ENCODE peak calls at places on chromosomes 5 and 9, in ten cellular contexts. X is A673, M is left ventricle myocardium inferior, B is psoas muscle, Y is A549, K is GM23248, O is dorsolateral prefrontal cortex, Z is H9, U is ovary, G is lower lobe of right lung. E is an unnamed sample.

GRCh38 chr5:98041661-98042060 is 731.8 kb upstream of the RGMB start:
- DNase-seq in X (no peak), M (no peak), B (no peak), Y (no peak), K (peak; percentile 3), O (no peak), Z (no peak), U (no peak), G (no peak), E (no peak)

GRCh38 chr5:147530801-147531389 is 21.0 kb upstream of the DPYSL3 start:
- DNase-seq in X (peak; percentile 56), M (no peak), B (no peak), Y (peak; percentile 55), K (peak; percentile 93), O (no peak), Z (no peak), U (no peak), G (no peak), E (no peak)

GRCh38 chr5:176675676-176676360 is 28.5 kb downstream of the TSPAN17 start:
- DNase-seq in X (peak; percentile 50), M (no peak), B (no peak), Y (peak; percentile 60), K (peak; percentile 62), O (no peak), Z (peak; percentile 77), U (no peak), G (no peak), E (no peak)

GRCh38 chr5:103014983-103015382 is 105.0 kb downstream of the GIN1 start:
- DNase-seq in X (no peak), M (no peak), B (no peak), Y (no peak), K (no peak), O (no peak), Z (no peak), U (no peak), G (no peak), E (no peak)

GRCh38 chr9:136531904-136532798 is 13.7 kb downstream of the NOTCH1 start:
- DNase-seq in X (no peak), M (no peak), B (no peak), Y (no peak), K (no peak), O (no peak), Z (no peak), U (no peak), G (no peak), E (no peak)

GRCh38 chr5:62306494-62307363 is 723 bp downstream of the KIF2A start:
- DNase-seq in X (peak; percentile 58), M (peak; percentile 23), B (peak; percentile 42), Y (peak; percentile 33), K (peak; percentile 74), O (peak; percentile 39), Z (peak; percentile 41), U (peak; percentile 69), G (peak; percentile 59), E (peak; percentile 57)

GRCh38 chr5:72378636-72379289 is 58.6 kb downstream of the PTCD2 start:
- DNase-seq in X (peak; percentile 75), M (no peak), B (peak; percentile 34), Y (peak; percentile 54), K (peak; percentile 93), O (no peak), Z (no peak), U (no peak), G (no peak), E (no peak)

GRCh38 chr9:87372401-87372851 is 125.2 kb upstream of the DAPK1 start:
- DNase-seq in X (no peak), M (no peak), B (no peak), Y (peak; percentile 81), K (no peak), O (no peak), Z (no peak), U (no peak), G (no peak), E (no peak)

GRCh38 chr5:131305138-131305650 is 41.3 kb downstream of the CDC42SE2 start:
- DNase-seq in X (no peak), M (no peak), B (no peak), Y (no peak), K (no peak), O (no peak), Z (no peak), U (no peak), G (no peak), E (no peak)

GRCh38 chr9:87687207-87687606 is 38.7 kb upstream of the CTSL start:
- DNase-seq in X (no peak), M (no peak), B (no peak), Y (no peak), K (no peak), O (no peak), Z (no peak), U (no peak), G (no peak), E (no peak)

GRCh38 chr5:101535626-101536025 is 632.5 kb upstream of the ST8SIA4 start:
- DNase-seq in X (no peak), M (no peak), B (no peak), Y (no peak), K (peak; percentile 60), O (no peak), Z (no peak), U (no peak), G (no peak), E (no peak)

GRCh38 chr5:92519717-92520632 is 1061.0 kb downstream of the NR2F1-AS1 start:
- DNase-seq in X (no peak), M (no peak), B (no peak), Y (no peak), K (no peak), O (no peak), Z (no peak), U (no peak), G (no peak), E (no peak)

GRCh38 chr5:112551437-112552018 is 132.5 kb upstream of the EPB41L4A start:
- DNase-seq in X (peak; percentile 68), M (no peak), B (no peak), Y (peak; percentile 56), K (peak; percentile 83), O (no peak), Z (no peak), U (no peak), G (no peak), E (peak; percentile 77)

GRCh38 chr5:33309076-33309475 is 131.7 kb upstream of the TARS1 start:
- DNase-seq in X (no peak), M (no peak), B (no peak), Y (no peak), K (no peak), O (no peak), Z (no peak), U (no peak), G (no peak), E (no peak)

GRCh38 chr5:135030123-135030517 is 3.9 kb downstream of the PITX1 start:
- DNase-seq in X (no peak), M (no peak), B (no peak), Y (no peak), K (no peak), O (no peak), Z (no peak), U (no peak), G (peak; percentile 12), E (no peak)

GRCh38 chr5:154162475-154163217 is 27.9 kb upstream of the GALNT10 start:
- DNase-seq in X (peak; percentile 42), M (no peak), B (no peak), Y (no peak), K (no peak), O (no peak), Z (no peak), U (no peak), G (no peak), E (no peak)

GRCh38 chr5:125408582-125409069 is 662.2 kb upstream of the ZNF608 start:
- DNase-seq in X (peak; percentile 83), M (no peak), B (peak; percentile 16), Y (peak; percentile 18), K (peak; percentile 92), O (no peak), Z (no peak), U (peak; percentile 10), G (no peak), E (no peak)

GRCh38 chr5:50716134-50716533 is 49.7 kb downstream of the PARP8 start:
- DNase-seq in X (no peak), M (no peak), B (no peak), Y (no peak), K (no peak), O (no peak), Z (no peak), U (no peak), G (no peak), E (no peak)

GRCh38 chr5:61450170-61450815 is 118.2 kb downstream of the ZSWIM6 start:
- DNase-seq in X (peak; percentile 44), M (no peak), B (no peak), Y (peak; percentile 35), K (peak; percentile 91), O (no peak), Z (no peak), U (no peak), G (no peak), E (no peak)

GRCh38 chr5:157570801-157571200 is 4.8 kb downstream of the ADAM19 start:
- DNase-seq in X (no peak), M (no peak), B (no peak), Y (no peak), K (no peak), O (no peak), Z (no peak), U (no peak), G (no peak), E (no peak)
- H3K27ac ChIP-seq in X (no peak overlapping the region), M (peak overlapping the region; percentile 54), B (peak overlapping the region; percentile 76), Y (no peak overlapping the region), K (no peak overlapping the region), O (peak overlapping the region; percentile 84), Z (no peak overlapping the region), U (no peak overlapping the region), G (no peak overlapping the region), E (no peak overlapping the region)

GRCh38 chr9:4305065-4305481 is 5.2 kb upstream of the GLIS3 start:
- DNase-seq in X (no peak), M (no peak), B (no peak), Y (no peak), K (no peak), O (no peak), Z (no peak), U (no peak), G (no peak), E (no peak)
- H3K27ac ChIP-seq in X (no peak overlapping the region), M (no peak overlapping the region), B (no peak overlapping the region), Y (no peak overlapping the region), K (no peak overlapping the region), O (no peak overlapping the region), Z (no peak overlapping the region), U (no peak overlapping the region), G (no peak overlapping the region), E (no peak overlapping the region)

GRCh38 chr5:99646011-99646647 is 717.3 kb upstream of the CHD1 start:
- DNase-seq in X (no peak), M (no peak), B (no peak), Y (no peak), K (no peak), O (no peak), Z (no peak), U (no peak), G (no peak), E (no peak)
- H3K27ac ChIP-seq in X (no peak overlapping the region), M (no peak overlapping the region), B (no peak overlapping the region), Y (no peak overlapping the region), K (no peak overlapping the region), O (no peak overlapping the region), Z (no peak overlapping the region), U (no peak overlapping the region), G (no peak overlapping the region), E (no peak overlapping the region)

DNA sequence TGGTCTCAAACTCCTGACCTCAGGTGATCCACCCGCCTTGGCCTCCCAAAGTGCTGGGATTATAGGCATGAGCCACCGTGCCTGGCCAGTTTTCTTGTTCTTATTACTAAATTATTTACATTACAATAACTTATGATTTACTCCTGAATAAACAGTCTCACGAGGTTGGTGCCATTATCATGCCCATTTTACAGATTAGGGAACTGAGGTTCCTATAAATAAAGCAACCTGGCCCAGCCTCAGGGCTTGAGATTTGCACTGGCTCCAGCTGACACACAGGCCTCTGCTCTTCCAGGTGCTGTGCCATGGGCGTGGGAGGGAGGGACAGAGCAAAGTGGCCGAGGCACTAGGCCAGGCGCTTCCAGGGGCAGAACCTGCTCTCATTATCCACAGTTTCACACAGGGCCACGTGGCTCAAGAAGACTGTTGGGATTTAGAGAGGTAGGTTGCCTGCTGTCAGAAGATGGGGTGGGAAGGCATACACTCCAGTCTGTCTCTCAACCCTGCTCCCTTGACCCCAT is 2.3 kb downstream of the PLPP7 start:
- DNase-seq in X (no peak), M (no peak), B (no peak), Y (no peak), K (no peak), O (no peak), Z (no peak), U (no peak), G (no peak), E (no peak)
- H3K27ac ChIP-seq in X (no peak overlapping the region), M (peak overlapping the region; percentile 96), B (peak overlapping the region; percentile 98), Y (no peak overlapping the region), K (no peak overlapping the region), O (no peak overlapping the region), Z (no peak overlapping the region), U (no peak overlapping the region), G (no peak overlapping the region), E (no peak overlapping the region)

E was measured in caudate nucleus.